ENCODE peak calls at places on chromosomes 13 and 19, in eight cellular contexts. One of them, this sample, is unnamed.

GRCh38 chr13:99389520-99390304 is 82.5 kb upstream of the GPR183 start:
- DNase-seq in fibroblast of lung: no peak
- DNase-seq in heart left ventricle: no peak
- DNase-seq in upper lobe of right lung: no peak
- DNase-seq in activated CD4-positive, alpha-beta T cell treated with anti-CD3 and anti-CD28 coated beads for 24 hours: no peak
- DNase-seq in tibial nerve: no peak
- DNase-seq in stimulated activated CD8-positive, alpha-beta memory T cell treated with anti-CD3 and anti-CD28 coated beads, Interleukin-4, amount 100 ng/mL, for 1 hour: no peak
- DNase-seq in transverse colon: no peak
- DNase-seq in this sample: peak

GRCh38 chr13:81140675-81141074 is 799.7 kb upstream of the SPRY2 start:
- DNase-seq in heart left ventricle: no peak
- DNase-seq in tibial nerve: no peak
- DNase-seq in upper lobe of right lung: no peak
- DNase-seq in fibroblast of lung: no peak
- DNase-seq in transverse colon: no peak
- DNase-seq in activated CD4-positive, alpha-beta T cell treated with anti-CD3 and anti-CD28 coated beads for 24 hours: no peak
- DNase-seq in stimulated activated CD8-positive, alpha-beta memory T cell treated with anti-CD3 and anti-CD28 coated beads, Interleukin-4, amount 100 ng/mL, for 1 hour: no peak
- DNase-seq in this sample: no peak

GRCh38 chr19:46574533-46574932 is 26.6 kb upstream of the CALM3 start:
- DNase-seq in transverse colon: no peak
- DNase-seq in fibroblast of lung: no peak
- DNase-seq in heart left ventricle: no peak
- DNase-seq in upper lobe of right lung: no peak
- DNase-seq in stimulated activated CD8-positive, alpha-beta memory T cell treated with anti-CD3 and anti-CD28 coated beads, Interleukin-4, amount 100 ng/mL, for 1 hour: no peak
- DNase-seq in activated CD4-positive, alpha-beta T cell treated with anti-CD3 and anti-CD28 coated beads for 24 hours: peak
- DNase-seq in tibial nerve: no peak
- DNase-seq in this sample: peak

GRCh38 chr13:112065867-112066623 is 904 bp upstream of the SOX1 start:
- DNase-seq in upper lobe of right lung: no peak
- DNase-seq in transverse colon: no peak
- DNase-seq in tibial nerve: no peak
- DNase-seq in fibroblast of lung: no peak
- DNase-seq in activated CD4-positive, alpha-beta T cell treated with anti-CD3 and anti-CD28 coated beads for 24 hours: no peak
- DNase-seq in heart left ventricle: no peak
- DNase-seq in stimulated activated CD8-positive, alpha-beta memory T cell treated with anti-CD3 and anti-CD28 coated beads, Interleukin-4, amount 100 ng/mL, for 1 hour: no peak
- DNase-seq in this sample: no peak

GRCh38 chr19:58562126-58563033 is 4.0 kb upstream of the UBE2M start:
- DNase-seq in fibroblast of lung: peak
- DNase-seq in upper lobe of right lung: peak
- DNase-seq in heart left ventricle: no peak
- DNase-seq in activated CD4-positive, alpha-beta T cell treated with anti-CD3 and anti-CD28 coated beads for 24 hours: no peak
- DNase-seq in tibial nerve: no peak
- DNase-seq in stimulated activated CD8-positive, alpha-beta memory T cell treated with anti-CD3 and anti-CD28 coated beads, Interleukin-4, amount 100 ng/mL, for 1 hour: no peak
- DNase-seq in transverse colon: no peak
- DNase-seq in this sample: no peak

GRCh38 chr19:43469160-43469480 is 3.7 kb upstream of the LYPD3 start:
- DNase-seq in transverse colon: no peak
- DNase-seq in upper lobe of right lung: no peak
- DNase-seq in stimulated activated CD8-positive, alpha-beta memory T cell treated with anti-CD3 and anti-CD28 coated beads, Interleukin-4, amount 100 ng/mL, for 1 hour: no peak
- DNase-seq in tibial nerve: no peak
- DNase-seq in activated CD4-positive, alpha-beta T cell treated with anti-CD3 and anti-CD28 coated beads for 24 hours: no peak
- DNase-seq in heart left ventricle: no peak
- DNase-seq in fibroblast of lung: no peak
- DNase-seq in this sample: no peak

GRCh38 chr13:47025791-47026419 is 129.1 kb upstream of the HTR2A start:
- DNase-seq in tibial nerve: no peak
- DNase-seq in heart left ventricle: no peak
- DNase-seq in transverse colon: no peak
- DNase-seq in activated CD4-positive, alpha-beta T cell treated with anti-CD3 and anti-CD28 coated beads for 24 hours: no peak
- DNase-seq in fibroblast of lung: no peak
- DNase-seq in upper lobe of right lung: no peak
- DNase-seq in stimulated activated CD8-positive, alpha-beta memory T cell treated with anti-CD3 and anti-CD28 coated beads, Interleukin-4, amount 100 ng/mL, for 1 hour: no peak
- DNase-seq in this sample: no peak

GRCh38 chr19:33390120-33390907 is 16.8 kb downstream of the CEBPG start:
- DNase-seq in upper lobe of right lung: peak
- DNase-seq in heart left ventricle: peak
- DNase-seq in activated CD4-positive, alpha-beta T cell treated with anti-CD3 and anti-CD28 coated beads for 24 hours: no peak
- DNase-seq in transverse colon: peak
- DNase-seq in stimulated activated CD8-positive, alpha-beta memory T cell treated with anti-CD3 and anti-CD28 coated beads, Interleukin-4, amount 100 ng/mL, for 1 hour: no peak
- DNase-seq in tibial nerve: peak
- DNase-seq in fibroblast of lung: peak
- DNase-seq in this sample: peak

GRCh38 chr13:46340631-46341111 is 46.4 kb downstream of the RUBCNL start:
- DNase-seq in heart left ventricle: no peak
- DNase-seq in activated CD4-positive, alpha-beta T cell treated with anti-CD3 and anti-CD28 coated beads for 24 hours: no peak
- DNase-seq in stimulated activated CD8-positive, alpha-beta memory T cell treated with anti-CD3 and anti-CD28 coated beads, Interleukin-4, amount 100 ng/mL, for 1 hour: no peak
- DNase-seq in fibroblast of lung: no peak
- DNase-seq in tibial nerve: no peak
- DNase-seq in transverse colon: no peak
- DNase-seq in upper lobe of right lung: no peak
- DNase-seq in this sample: no peak

This sample was measured in activated effector memory CD4-positive, alpha-beta T cell treated with anti-CD3 and anti-CD28 coated beads, Interleukin-2, amount 50 U/mL, for 16 hours.